ENCODE peak calls at places on chromosome X, in eight cellular contexts. One of them, this sample, is unnamed.

GRCh38 chrX:49106930-49107329 is 16.6 kb downstream of the GPKOW start:
- DNase-seq in NCI-H2081: no peak
- DNase-seq in NCI-H1417: peak; percentile 9
- DNase-seq in hypothalamus: peak; percentile 6
- DNase-seq in activated CD4-positive, CD25-positive, alpha-beta regulatory T cell: no peak
- DNase-seq in nephron progenitor cell: peak; percentile 25
- DNase-seq in RWPE1: no peak
- DNase-seq in SK-N-SH: peak; percentile 54
- DNase-seq in this sample: peak; percentile 55

GRCh38 chrX:153944800-153945150 is 332 bp upstream of the RENBP start:
- DNase-seq in NCI-H2081: no peak
- DNase-seq in NCI-H1417: no peak
- DNase-seq in hypothalamus: no peak
- DNase-seq in activated CD4-positive, CD25-positive, alpha-beta regulatory T cell: no peak
- DNase-seq in nephron progenitor cell: no peak
- DNase-seq in RWPE1: no peak
- DNase-seq in SK-N-SH: no peak
- DNase-seq in this sample: no peak

GRCh38 chrX:153361781-153362397 is 27.9 kb downstream of the ZNF275 start:
- DNase-seq in NCI-H2081: no peak
- DNase-seq in NCI-H1417: no peak
- DNase-seq in hypothalamus: no peak
- DNase-seq in activated CD4-positive, CD25-positive, alpha-beta regulatory T cell: no peak
- DNase-seq in nephron progenitor cell: no peak
- DNase-seq in RWPE1: no peak
- DNase-seq in SK-N-SH: no peak
- DNase-seq in this sample: no peak

GRCh38 chrX:134388161-134389109 is 71.5 kb upstream of the HPRT1 start:
- DNase-seq in NCI-H2081: no peak
- DNase-seq in NCI-H1417: no peak
- DNase-seq in hypothalamus: no peak
- DNase-seq in activated CD4-positive, CD25-positive, alpha-beta regulatory T cell: no peak
- DNase-seq in nephron progenitor cell: no peak
- DNase-seq in RWPE1: no peak
- DNase-seq in SK-N-SH: no peak
- DNase-seq in this sample: no peak

GRCh38 chrX:56788229-56788628 is 59.2 kb downstream of the NBDY start:
- DNase-seq in NCI-H2081: no peak
- DNase-seq in NCI-H1417: no peak
- DNase-seq in hypothalamus: no peak
- DNase-seq in activated CD4-positive, CD25-positive, alpha-beta regulatory T cell: no peak
- DNase-seq in nephron progenitor cell: no peak
- DNase-seq in RWPE1: no peak
- DNase-seq in SK-N-SH: no peak
- DNase-seq in this sample: no peak

GRCh38 chrX:133792198-133792953 is 193.0 kb downstream of the GPC3 start:
- DNase-seq in NCI-H2081: peak; percentile 85
- DNase-seq in NCI-H1417: peak; percentile 70
- DNase-seq in hypothalamus: peak; percentile 19
- DNase-seq in activated CD4-positive, CD25-positive, alpha-beta regulatory T cell: peak; percentile 12
- DNase-seq in nephron progenitor cell: peak; percentile 80
- DNase-seq in RWPE1: peak; percentile 54
- DNase-seq in SK-N-SH: peak; percentile 65
- DNase-seq in this sample: peak; percentile 85

GRCh38 chrX:18639280-18639679 is 32.6 kb downstream of the RS1 start:
- DNase-seq in NCI-H2081: no peak
- DNase-seq in NCI-H1417: no peak
- DNase-seq in hypothalamus: no peak
- DNase-seq in activated CD4-positive, CD25-positive, alpha-beta regulatory T cell: no peak
- DNase-seq in nephron progenitor cell: no peak
- DNase-seq in RWPE1: no peak
- DNase-seq in SK-N-SH: no peak
- DNase-seq in this sample: no peak

GRCh38 chrX:133364201-133364600 is 51.1 kb downstream of the GPC4 start:
- DNase-seq in NCI-H2081: no peak
- DNase-seq in NCI-H1417: no peak
- DNase-seq in hypothalamus: no peak
- DNase-seq in activated CD4-positive, CD25-positive, alpha-beta regulatory T cell: no peak
- DNase-seq in nephron progenitor cell: no peak
- DNase-seq in RWPE1: no peak
- DNase-seq in SK-N-SH: no peak
- DNase-seq in this sample: no peak

GRCh38 chrX:9341305-9342201 is 123.3 kb upstream of the TBL1X start:
- DNase-seq in NCI-H2081: peak; percentile 64
- DNase-seq in NCI-H1417: peak; percentile 58
- DNase-seq in hypothalamus: no peak
- DNase-seq in activated CD4-positive, CD25-positive, alpha-beta regulatory T cell: peak; percentile 13
- DNase-seq in nephron progenitor cell: peak; percentile 37
- DNase-seq in RWPE1: no peak
- DNase-seq in SK-N-SH: peak; percentile 63
- DNase-seq in this sample: no peak

GRCh38 chrX:45806410-45807121 is 605.9 kb upstream of the DIPK2B start:
- DNase-seq in NCI-H2081: no peak
- DNase-seq in NCI-H1417: no peak
- DNase-seq in hypothalamus: no peak
- DNase-seq in activated CD4-positive, CD25-positive, alpha-beta regulatory T cell: no peak
- DNase-seq in nephron progenitor cell: no peak
- DNase-seq in RWPE1: no peak
- DNase-seq in SK-N-SH: no peak
- DNase-seq in this sample: no peak

GRCh38 chrX:141405878-141406492 is 163.7 kb upstream of the SPANXC start:
- DNase-seq in NCI-H2081: no peak
- DNase-seq in NCI-H1417: no peak
- DNase-seq in hypothalamus: no peak
- DNase-seq in activated CD4-positive, CD25-positive, alpha-beta regulatory T cell: no peak
- DNase-seq in nephron progenitor cell: no peak
- DNase-seq in RWPE1: peak; percentile 57
- DNase-seq in SK-N-SH: no peak
- DNase-seq in this sample: no peak

This sample was measured in HEK293T.